ENCODE peak calls at places on chromosome 22, in five cellular contexts. E, R, S, N and X are unnamed samples.

GRCh38 chr22:36373258-36373579 is 14.5 kb downstream of the MYH9 start:
- DNase-seq in S (no peak), E (no peak), N (peak), R (no peak), X (no peak)

GRCh38 chr22:37173709-37174108 is 14.3 kb downstream of the C1QTNF6 start:
- DNase-seq in R (no peak), N (no peak), S (no peak), E (peak), X (no peak)

GRCh38 chr22:31680764-31681624 is 19.0 kb upstream of the PISD start:
- DNase-seq in S (no peak), N (peak), R (peak), E (peak), X (no peak)

GRCh38 chr22:47294222-47294532 is 531.7 kb downstream of the TBC1D22A start:
- DNase-seq in E (peak), R (peak), N (peak), S (no peak), X (no peak)

GRCh38 chr22:36419177-36419911 is 31.6 kb upstream of the MYH9 start:
- DNase-seq in E (peak), S (peak), N (peak), R (peak), X (no peak)

GRCh38 chr22:26681395-26681821 is 24.0 kb downstream of the MIAT start:
- DNase-seq in N (peak), R (peak), S (peak), E (no peak), X (no peak)

GRCh38 chr22:23100124-23100801 is 29.9 kb downstream of the GNAZ start:
- DNase-seq in R (no peak), S (no peak), N (no peak), E (no peak), X (no peak)

GRCh38 chr22:39519681-39520053 is 695 bp upstream of the ATF4 start:
- DNase-seq in N (no peak), S (peak), R (peak), E (peak), X (peak)

GRCh38 chr22:48428556-48429371 is 1398.9 kb downstream of the BRD1 start:
- DNase-seq in E (no peak), S (no peak), N (no peak), R (peak), X (no peak)

GRCh38 chr22:44665115-44665514 is 36.9 kb upstream of the PRR5 start:
- DNase-seq in R (no peak), S (no peak), E (peak), N (no peak), X (no peak)

GRCh38 chr22:27627444-27627833 is 174.1 kb downstream of the MN1 start:
- DNase-seq in E (no peak), R (no peak), N (no peak), S (no peak), X (no peak)

GRCh38 chr22:36874309-36874696 is 13.5 kb downstream of the NCF4 start:
- DNase-seq in E (no peak), R (no peak), N (no peak), S (no peak), X (no peak)

GRCh38 chr22:47835726-47836125 is 1073.3 kb downstream of the TBC1D22A start:
- DNase-seq in E (no peak), S (peak), N (peak), R (peak), X (no peak)

GRCh38 chr22:38454361-38455062 is 487 bp downstream of the KCNJ4 start:
- DNase-seq in N (no peak), R (no peak), S (no peak), E (no peak), X (no peak)

GRCh38 chr22:24728790-24729637 is 45.5 kb downstream of the PIWIL3 start:
- DNase-seq in N (peak), E (no peak), R (peak), S (peak), X (peak)

GRCh38 chr22:44431256-44431655 is 66.8 kb downstream of the RTL6 start:
- DNase-seq in R (no peak), E (peak), S (no peak), N (no peak), X (no peak)

GRCh38 chr22:47322854-47323253 is 560.4 kb downstream of the TBC1D22A start:
- DNase-seq in R (no peak), S (no peak), E (no peak), N (no peak), X (no peak)

GRCh38 chr22:30425327-30425615 is 297 bp upstream of the MTFP1 start:
- DNase-seq in S (no peak), N (no peak), R (no peak), E (no peak), X (no peak)

GRCh38 chr22:30892286-30892685 is 76.3 kb downstream of the MORC2 start:
- DNase-seq in R (no peak), S (no peak), E (no peak), N (no peak), X (no peak)

GRCh38 chr22:27851974-27852713 is 50.6 kb upstream of the MN1 start:
- DNase-seq in N (peak), S (no peak), R (no peak), E (peak), X (no peak)

DNA sequence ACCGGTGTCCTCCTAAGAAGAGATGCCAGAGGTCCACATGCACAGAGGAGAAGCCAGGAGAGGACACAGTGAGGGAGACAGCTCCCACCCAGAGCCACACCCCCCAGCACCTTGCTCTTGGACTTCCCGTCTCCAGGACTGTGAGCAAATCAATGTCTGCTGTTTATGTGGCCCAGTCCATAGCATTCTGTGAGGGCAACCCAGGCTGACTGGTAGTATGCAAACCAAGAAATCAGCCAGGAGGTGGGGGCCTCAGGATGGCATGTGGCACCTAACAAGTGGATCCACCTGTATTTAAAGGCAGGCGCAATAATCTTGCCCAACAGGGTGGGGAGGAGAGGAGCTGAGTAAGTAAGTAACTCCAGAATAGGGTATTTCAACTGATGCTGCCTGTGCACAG is 136.4 kb downstream of the BRD1 start:
- DNase-seq in R (no peak), E (no peak), S (no peak), N (no peak), X (no peak)
- H3K4me3 ChIP-seq in R (no peak), E (no peak), S (no peak), N (no peak), X (no peak)

DNA sequence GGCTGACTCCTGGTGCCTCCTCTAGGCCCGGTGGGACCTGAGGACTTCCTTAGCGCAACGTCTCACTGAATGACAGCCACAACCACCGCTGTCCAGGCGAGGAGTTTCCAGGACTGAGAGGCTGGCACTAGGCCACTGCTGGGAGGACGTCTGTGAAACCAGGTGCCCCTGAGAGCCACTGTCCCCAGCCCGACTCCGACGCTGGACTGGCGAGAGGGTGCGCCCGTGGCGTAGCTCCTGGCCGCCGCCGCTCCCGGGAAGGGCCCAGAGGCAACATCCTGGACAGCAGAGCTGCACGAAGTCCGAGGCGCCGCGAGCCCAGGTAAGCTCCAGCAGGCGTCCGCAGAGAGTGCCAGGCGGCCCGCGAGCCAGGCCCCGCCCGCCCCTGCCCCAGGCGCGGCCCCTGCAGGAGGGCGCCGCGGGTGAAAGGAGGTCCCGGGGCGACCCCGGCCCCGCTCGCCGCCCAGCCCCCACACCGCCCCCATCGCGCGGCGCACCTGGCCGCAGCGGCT is 525 bp downstream of the DGCR2 start:
- DNase-seq in R (peak), E (peak), S (peak), N (peak), X (no peak)
- H3K27ac ChIP-seq in R (peak), E (peak), S (peak), N (peak), X (peak)

DNA sequence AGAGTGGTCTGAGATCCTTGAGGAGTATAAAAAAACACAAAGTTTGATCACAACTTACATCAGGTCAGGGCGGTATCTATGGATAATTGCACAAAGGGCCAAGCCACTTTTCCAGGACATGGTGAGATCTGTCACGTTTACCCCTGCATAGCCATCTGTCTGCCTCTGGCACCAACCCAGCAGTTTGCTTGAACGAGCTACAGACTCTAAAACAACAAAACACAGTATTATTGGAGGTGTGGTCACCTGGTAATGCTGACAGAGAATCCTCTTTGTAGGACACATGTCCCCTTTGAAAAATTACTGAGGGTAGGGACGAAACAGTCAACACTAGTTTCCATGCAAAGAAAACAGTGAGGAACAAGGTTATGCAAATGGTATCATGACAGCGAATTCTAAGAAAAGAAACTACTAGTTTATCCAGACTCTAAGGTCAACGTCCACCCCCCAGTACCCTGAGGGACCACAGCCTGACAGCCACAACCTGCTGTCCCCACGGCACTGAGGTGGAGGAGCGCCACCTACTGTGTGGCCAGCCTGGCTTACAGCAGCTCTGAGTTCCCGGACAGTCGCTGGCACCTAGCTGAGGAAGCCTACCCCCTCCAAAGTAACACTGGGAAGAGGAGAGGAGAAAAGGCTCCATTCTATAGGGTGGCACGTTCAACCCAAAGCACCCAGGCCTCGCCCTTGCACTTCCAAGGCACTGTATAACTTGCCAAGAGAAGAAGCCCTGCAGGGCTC is 117.3 kb upstream of the BID start:
- DNase-seq in S (peak), N (no peak), E (no peak), R (no peak), X (peak)
- TF ChIP-seq CTCF in S (peak), N (peak), E (peak), R (no peak), X (peak)

GRCh38 chr22:17401728-17402127 is 32.5 kb downstream of the CECR2 start:
- DNase-seq in N (no peak), S (no peak), E (no peak), R (no peak), X (no peak)

GRCh38 chr22:17400305-17400704 is 31.0 kb downstream of the CECR2 start:
- DNase-seq in E (no peak), N (no peak), R (no peak), S (peak), X (no peak)

GRCh38 chr22:17396531-17396930 is 27.3 kb downstream of the CECR2 start:
- DNase-seq in R (no peak), E (no peak), N (no peak), S (peak), X (no peak)

GRCh38 chr22:17398159-17398558 is 28.9 kb downstream of the CECR2 start:
- DNase-seq in N (no peak), S (no peak), E (no peak), R (no peak), X (no peak)

GRCh38 chr22:17397756-17398155 is 28.5 kb downstream of the CECR2 start:
- DNase-seq in E (no peak), N (no peak), S (no peak), R (no peak), X (no peak)
- H3K4me3 ChIP-seq in E (no peak), N (no peak), S (no peak), R (no peak), X (no peak)

GRCh38 chr22:42714768-42715430 is 5.8 kb downstream of the A4GALT start:
- DNase-seq in E (no peak), N (no peak), R (peak), S (no peak), X (no peak)

GRCh38 chr22:42711281-42711731 is 9.4 kb downstream of the A4GALT start:
- DNase-seq in R (no peak), S (no peak), N (no peak), E (no peak), X (no peak)

GRCh38 chr22:42708393-42708792 is 12.3 kb downstream of the A4GALT start:
- DNase-seq in N (no peak), R (no peak), S (no peak), E (no peak), X (no peak)

GRCh38 chr22:42714308-42714707 is 6.4 kb downstream of the A4GALT start:
- DNase-seq in N (no peak), R (no peak), E (no peak), S (no peak), X (no peak)

DNA sequence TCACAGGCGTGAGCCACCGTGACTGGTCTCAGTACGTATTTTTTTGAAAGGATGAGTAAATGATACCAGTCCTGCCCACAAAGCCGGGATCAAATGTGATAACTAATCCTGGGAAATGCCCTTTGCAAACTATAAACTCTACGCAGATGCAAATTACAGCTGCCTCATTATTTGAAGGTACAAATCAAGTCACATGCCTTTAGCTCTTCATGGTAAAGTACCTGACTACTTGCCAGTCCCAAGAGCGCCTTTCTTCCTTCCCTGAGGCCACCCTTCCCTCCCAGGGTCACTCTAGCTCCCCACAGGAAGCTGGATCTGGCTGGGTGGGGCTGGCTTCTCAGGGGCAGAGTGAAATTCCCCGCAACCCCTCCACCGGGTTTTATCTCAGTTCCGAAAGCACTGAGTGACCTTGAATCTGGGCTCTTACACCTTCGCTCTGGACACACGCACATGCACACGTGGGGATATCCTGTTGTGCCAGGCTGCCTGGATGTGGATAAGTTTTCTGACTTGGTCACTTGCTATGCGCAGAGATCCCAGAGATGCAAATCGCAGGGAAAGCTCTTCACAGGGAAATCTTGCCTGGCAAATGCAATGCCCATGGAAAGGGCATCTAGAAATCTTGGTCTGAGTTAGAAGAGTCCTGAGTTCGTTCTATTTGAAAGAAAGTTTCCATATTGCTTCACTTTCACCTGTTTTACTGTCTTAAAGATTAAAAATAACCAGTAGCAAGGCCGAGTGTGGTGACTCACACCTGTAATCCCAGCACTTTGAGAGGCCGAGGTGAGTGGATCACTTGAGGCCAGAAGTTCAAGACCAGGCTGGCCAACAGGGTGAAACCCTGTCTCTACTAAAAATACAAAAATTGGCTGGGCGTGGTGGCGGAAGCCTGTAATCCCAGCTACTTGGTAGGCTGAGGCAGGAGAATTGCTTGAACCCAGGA is 8.5 kb downstream of the A4GALT start:
- DNase-seq in S (no peak), E (no peak), N (no peak), R (no peak), X (no peak)
- H3K27ac ChIP-seq in S (no peak), E (peak), N (no peak), R (no peak), X (no peak)

GRCh38 chr22:29385748-29386147 is 2.6 kb downstream of the AP1B1 start:
- DNase-seq in S (no peak), E (no peak), R (no peak), N (no peak), X (no peak)

GRCh38 chr22:29388759-29389090 is 355 bp upstream of the AP1B1 start:
- DNase-seq in S (no peak), R (no peak), N (no peak), E (no peak), X (no peak)

GRCh38 chr22:29390270-29390669 is 1.9 kb upstream of the AP1B1 start:
- DNase-seq in S (no peak), R (no peak), E (no peak), N (no peak), X (no peak)

GRCh38 chr22:29385305-29385704 is 3.1 kb downstream of the AP1B1 start:
- DNase-seq in E (no peak), R (no peak), N (no peak), S (no peak), X (no peak)

DNA sequence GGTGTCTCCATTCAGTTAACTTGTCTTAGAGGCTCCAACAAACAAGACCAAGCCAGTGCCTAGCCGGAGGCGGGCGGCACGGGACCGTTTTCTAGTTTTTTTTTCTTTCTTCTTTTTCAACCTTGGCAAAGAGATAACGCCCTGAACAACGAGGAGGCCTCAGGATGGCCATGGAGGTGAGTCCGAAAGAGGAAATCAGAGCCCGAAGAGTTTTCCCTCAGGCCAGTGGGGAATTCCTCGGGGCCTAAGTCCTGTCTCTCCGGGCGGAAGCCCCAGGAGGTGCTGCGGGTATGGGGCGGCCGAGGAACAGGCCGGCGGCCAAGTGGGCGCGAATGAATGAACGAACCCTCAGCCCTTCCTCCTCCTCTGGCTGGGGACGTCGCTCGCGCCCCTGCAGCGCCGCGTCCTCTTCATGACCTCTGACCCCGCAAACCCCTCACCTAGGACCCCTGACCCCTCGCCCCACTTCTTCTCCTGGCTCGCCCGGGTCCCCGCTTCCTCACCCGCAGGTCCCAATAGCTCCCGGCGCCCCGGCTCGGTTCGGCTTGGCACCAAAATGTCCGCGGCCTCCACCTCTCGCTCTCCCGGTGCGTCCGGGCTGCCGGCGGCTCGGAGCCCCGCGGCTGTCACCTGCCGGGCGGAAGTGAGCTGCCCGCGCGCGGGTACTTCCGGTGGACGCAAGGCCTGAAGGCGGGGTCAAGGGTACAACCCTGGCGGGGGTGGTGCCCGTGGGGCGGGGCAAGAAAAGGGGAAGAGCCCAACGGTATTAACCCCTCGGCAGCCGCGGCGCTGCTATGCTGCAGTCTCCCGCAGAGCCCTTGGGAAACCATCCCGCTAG is at the start of gene AP1B1:
- DNase-seq in E (peak), N (peak), S (peak), R (peak), X (peak)
- TF ChIP-seq CTCF in E (no peak), N (no peak), S (no peak), R (no peak), X (no peak)

GRCh38 chr22:41041532-41041931 is 50.9 kb upstream of the EP300 start:
- DNase-seq in S (no peak), R (no peak), E (no peak), N (no peak), X (no peak)
- H3K4me3 ChIP-seq in S (no peak), R (no peak), E (no peak), N (no peak), X (no peak)